ENCODE peak calls at places on chromosomes 13 and 19, in six cellular contexts. D is CD4-positive, alpha-beta T cell; O is left kidney; V is fibroblast of the aortic adventitia; N is kidney glomerular epithelial cell; U is NB4. K is an unnamed sample.

GRCh38 chr13:110348309-110348625 is 41.2 kb downstream of the COL4A2 start:
- DNase-seq in D (no peak), O (no peak), V (no peak), N (no peak), U (no peak), K (no peak)

GRCh38 chr13:113647351-113648217 is 10.4 kb downstream of the ATP4B start:
- DNase-seq in D (no peak), O (no peak), V (peak), N (peak), U (no peak), K (peak)

GRCh38 chr13:82647540-82647939 is 1234.7 kb downstream of the SLITRK1 start:
- DNase-seq in D (no peak), O (no peak), V (no peak), N (no peak), U (no peak), K (no peak)

GRCh38 chr19:19937403-19937802 is 36.7 kb downstream of the ZNF93 start:
- DNase-seq in D (no peak), O (no peak), V (no peak), N (no peak), U (no peak), K (no peak)

GRCh38 chr13:51767100-51767499 is 36.9 kb downstream of the DHRS12 start:
- DNase-seq in D (no peak), O (no peak), V (no peak), N (no peak), U (peak), K (no peak)

GRCh38 chr19:8456064-8456463 is 11.3 kb downstream of the HNRNPM start:
- DNase-seq in D (no peak), O (no peak), V (no peak), N (no peak), U (peak), K (no peak)

GRCh38 chr13:62119739-62120700 is 704.4 kb upstream of the PCDH20 start:
- DNase-seq in D (no peak), O (peak), V (peak), N (peak), U (peak), K (peak)

GRCh38 chr19:46622118-46622446 is 2.8 kb downstream of the PTGIR start:
- DNase-seq in D (no peak), O (no peak), V (no peak), N (no peak), U (no peak), K (no peak)

GRCh38 chr13:64675256-64675892 is 2554.8 kb downstream of the PCDH9 start:
- DNase-seq in D (no peak), O (no peak), V (peak), N (no peak), U (no peak), K (no peak)

GRCh38 chr13:110885966-110886365 is 28.9 kb downstream of the ANKRD10 start:
- DNase-seq in D (no peak), O (peak), V (no peak), N (no peak), U (no peak), K (no peak)

GRCh38 chr19:7159105-7159933 is 89.8 kb downstream of the ZNF557 start:
- DNase-seq in D (no peak), O (peak), V (peak), N (no peak), U (peak), K (no peak)

GRCh38 chr19:34508540-34508939 is 27.0 kb downstream of the WTIP start:
- DNase-seq in D (no peak), O (no peak), V (no peak), N (no peak), U (no peak), K (no peak)

GRCh38 chr19:24086974-24087595 is at the start of gene ZNF254:
- DNase-seq in D (peak), O (peak), V (peak), N (peak), U (peak), K (peak)

GRCh38 chr19:58010507-58010906 is 7.9 kb upstream of the ZNF606 start:
- DNase-seq in D (no peak), O (no peak), V (no peak), N (no peak), U (no peak), K (no peak)

GRCh38 chr19:41225238-41226052 is 6.4 kb downstream of the AXL start:
- DNase-seq in D (no peak), O (peak), V (peak), N (peak), U (peak), K (peak)

GRCh38 chr19:49912965-49913685 is 15.9 kb upstream of the ATF5 start:
- DNase-seq in D (no peak), O (no peak), V (no peak), N (no peak), U (no peak), K (no peak)

GRCh38 chr19:45404557-45405434 is at the start of gene PPP1R13L:
- DNase-seq in D (no peak), O (peak), V (peak), N (peak), U (peak), K (peak)

GRCh38 chr13:28831117-28831516 is 11.0 kb downstream of the MTUS2 start:
- DNase-seq in D (no peak), O (no peak), V (no peak), N (no peak), U (no peak), K (no peak)

GRCh38 chr13:52650731-52651130 is 1.9 kb upstream of the SUGT1 start:
- DNase-seq in D (no peak), O (peak), V (no peak), N (no peak), U (no peak), K (no peak)

GRCh38 chr13:49351871-49352270 is 92.0 kb downstream of the CAB39L start:
- DNase-seq in D (no peak), O (no peak), V (peak), N (no peak), U (no peak), K (no peak)

GRCh38 chr19:47035127-47035494 is 13.3 kb downstream of the TMEM160 start:
- DNase-seq in D (no peak), O (peak), V (no peak), N (no peak), U (peak), K (no peak)

GRCh38 chr19:2551864-2552185 is 75.9 kb downstream of the GADD45B start:
- DNase-seq in D (no peak), O (no peak), V (no peak), N (no peak), U (no peak), K (no peak)

GRCh38 chr13:41515491-41516139 is 58.3 kb downstream of the RGCC start:
- DNase-seq in D (no peak), O (no peak), V (no peak), N (no peak), U (no peak), K (no peak)

GRCh38 chr13:67048084-67048792 is 181.9 kb downstream of the PCDH9 start:
- DNase-seq in D (no peak), O (peak), V (peak), N (peak), U (no peak), K (no peak)

GRCh38 chr19:34475026-34475974 is 6.3 kb upstream of the WTIP start:
- DNase-seq in D (no peak), O (no peak), V (peak), N (no peak), U (peak), K (no peak)

GRCh38 chr19:47476438-47476972 is 4.8 kb upstream of the SLC8A2 start:
- DNase-seq in D (no peak), O (no peak), V (no peak), N (no peak), U (no peak), K (no peak)

GRCh38 chr19:42985588-42985987 is 40.7 kb downstream of the PSG11 start:
- DNase-seq in D (no peak), O (no peak), V (peak), N (no peak), U (no peak), K (no peak)

GRCh38 chr19:4723465-4724251 is at the start of gene DPP9:
- DNase-seq in D (peak), O (peak), V (peak), N (peak), U (peak), K (peak)

GRCh38 chr13:105735269-105735668 is 800.2 kb downstream of the EFNB2 start:
- DNase-seq in D (no peak), O (no peak), V (no peak), N (no peak), U (no peak), K (no peak)

GRCh38 chr19:18634612-18635290 is 2.1 kb upstream of the KLHL26 start:
- DNase-seq in D (no peak), O (peak), V (peak), N (no peak), U (no peak), K (no peak)